ENCODE peak calls at places on chromosomes 16 and 17, in six cellular contexts. One of them, this sample, is unnamed.

GRCh38 chr16:19183187-19183586 is 15.1 kb downstream of the SYT17 start:
- DNase-seq in CD8-positive, alpha-beta memory T cell: no peak
- DNase-seq in hepatocyte: no peak
- DNase-seq in vagina: no peak
- DNase-seq in A549: no peak
- DNase-seq in sigmoid colon: no peak
- DNase-seq in this sample: no peak

GRCh38 chr17:2796164-2797140 is at the start of gene RAP1GAP2:
- DNase-seq in A549: no peak
- DNase-seq in hepatocyte: no peak
- DNase-seq in vagina: no peak
- DNase-seq in sigmoid colon: peak; percentile 77
- DNase-seq in CD8-positive, alpha-beta memory T cell: peak; percentile 78
- DNase-seq in this sample: peak; percentile 53

GRCh38 chr17:19546289-19547065 is 12.8 kb downstream of the SLC47A1 start:
- DNase-seq in hepatocyte: no peak
- DNase-seq in CD8-positive, alpha-beta memory T cell: no peak
- DNase-seq in sigmoid colon: peak; percentile 75
- DNase-seq in vagina: no peak
- DNase-seq in A549: no peak
- DNase-seq in this sample: peak; percentile 34

GRCh38 chr16:29820730-29821662 is 734 bp downstream of the MVP start:
- DNase-seq in CD8-positive, alpha-beta memory T cell: peak; percentile 49
- DNase-seq in hepatocyte: no peak
- DNase-seq in sigmoid colon: no peak
- DNase-seq in A549: peak; percentile 77
- DNase-seq in vagina: no peak
- DNase-seq in this sample: peak; percentile 96

GRCh38 chr17:35568561-35568960 is 7.9 kb upstream of the SLFN14 start:
- DNase-seq in A549: peak; percentile 60
- DNase-seq in hepatocyte: peak; percentile 61
- DNase-seq in CD8-positive, alpha-beta memory T cell: no peak
- DNase-seq in sigmoid colon: no peak
- DNase-seq in vagina: no peak
- DNase-seq in this sample: peak; percentile 71

GRCh38 chr17:37117743-37118142 is 169.0 kb downstream of the AATF start:
- DNase-seq in CD8-positive, alpha-beta memory T cell: no peak
- DNase-seq in hepatocyte: no peak
- DNase-seq in vagina: no peak
- DNase-seq in A549: no peak
- DNase-seq in sigmoid colon: no peak
- DNase-seq in this sample: no peak

GRCh38 chr16:9151597-9151996 is 60.2 kb downstream of the HAPSTR1 start:
- DNase-seq in sigmoid colon: no peak
- DNase-seq in vagina: no peak
- DNase-seq in hepatocyte: peak; percentile 25
- DNase-seq in CD8-positive, alpha-beta memory T cell: no peak
- DNase-seq in A549: peak; percentile 13
- DNase-seq in this sample: peak; percentile 24

GRCh38 chr16:30829130-30830071 is 42.4 kb upstream of the ZNF629 start:
- DNase-seq in CD8-positive, alpha-beta memory T cell: no peak
- DNase-seq in sigmoid colon: no peak
- DNase-seq in vagina: no peak
- DNase-seq in A549: peak; percentile 34
- DNase-seq in hepatocyte: peak; percentile 46
- DNase-seq in this sample: peak; percentile 97

GRCh38 chr16:57736419-57737281 is 1.1 kb downstream of the KATNB1 start:
- DNase-seq in hepatocyte: peak; percentile 83
- DNase-seq in CD8-positive, alpha-beta memory T cell: peak; percentile 37
- DNase-seq in sigmoid colon: peak; percentile 67
- DNase-seq in A549: peak; percentile 79
- DNase-seq in vagina: no peak
- DNase-seq in this sample: peak; percentile 58

GRCh38 chr17:27485711-27486495 is 29.7 kb downstream of the KSR1 start:
- DNase-seq in vagina: no peak
- DNase-seq in CD8-positive, alpha-beta memory T cell: no peak
- DNase-seq in hepatocyte: no peak
- DNase-seq in A549: no peak
- DNase-seq in sigmoid colon: peak; percentile 75
- DNase-seq in this sample: no peak

GRCh38 chr17:58756246-58757161 is 850 bp downstream of the PPM1E start:
- DNase-seq in vagina: no peak
- DNase-seq in A549: no peak
- DNase-seq in sigmoid colon: no peak
- DNase-seq in hepatocyte: peak; percentile 21
- DNase-seq in CD8-positive, alpha-beta memory T cell: no peak
- DNase-seq in this sample: no peak

GRCh38 chr17:7842950-7843535 is 9.0 kb downstream of the KDM6B start:
- DNase-seq in A549: peak; percentile 52
- DNase-seq in sigmoid colon: peak; percentile 92
- DNase-seq in hepatocyte: no peak
- DNase-seq in vagina: no peak
- DNase-seq in CD8-positive, alpha-beta memory T cell: peak; percentile 60
- DNase-seq in this sample: peak; percentile 79

GRCh38 chr16:693766-694165 is 3.6 kb upstream of the WDR24 start:
- DNase-seq in hepatocyte: no peak
- DNase-seq in sigmoid colon: no peak
- DNase-seq in vagina: no peak
- DNase-seq in A549: no peak
- DNase-seq in CD8-positive, alpha-beta memory T cell: peak; percentile 43
- DNase-seq in this sample: no peak

GRCh38 chr16:21223787-21224186 is 9.7 kb upstream of the ANKS4B start:
- DNase-seq in A549: no peak
- DNase-seq in hepatocyte: no peak
- DNase-seq in sigmoid colon: no peak
- DNase-seq in CD8-positive, alpha-beta memory T cell: no peak
- DNase-seq in vagina: peak; percentile 74
- DNase-seq in this sample: no peak

GRCh38 chr16:2798723-2799204 is 494 bp downstream of the PRSS41 start:
- DNase-seq in hepatocyte: no peak
- DNase-seq in A549: no peak
- DNase-seq in CD8-positive, alpha-beta memory T cell: no peak
- DNase-seq in sigmoid colon: no peak
- DNase-seq in vagina: no peak
- DNase-seq in this sample: no peak

GRCh38 chr17:64611374-64611773 is 50.7 kb downstream of the SMURF2 start:
- DNase-seq in hepatocyte: no peak
- DNase-seq in vagina: no peak
- DNase-seq in sigmoid colon: no peak
- DNase-seq in CD8-positive, alpha-beta memory T cell: no peak
- DNase-seq in A549: no peak
- DNase-seq in this sample: no peak

GRCh38 chr17:45228121-45228941 is 6.6 kb downstream of the FMNL1 start:
- DNase-seq in vagina: no peak
- DNase-seq in A549: no peak
- DNase-seq in sigmoid colon: no peak
- DNase-seq in hepatocyte: peak; percentile 6
- DNase-seq in CD8-positive, alpha-beta memory T cell: no peak
- DNase-seq in this sample: no peak
- H3K4me3 ChIP-seq in vagina: no peak overlapping the region
- H3K4me3 ChIP-seq in A549: no peak overlapping the region
- H3K4me3 ChIP-seq in sigmoid colon: no peak overlapping the region
- H3K4me3 ChIP-seq in hepatocyte: no peak overlapping the region
- H3K4me3 ChIP-seq in CD8-positive, alpha-beta memory T cell: peak overlapping the region; percentile 95
- H3K4me3 ChIP-seq in this sample: peak overlapping the region; percentile 6

DNA sequence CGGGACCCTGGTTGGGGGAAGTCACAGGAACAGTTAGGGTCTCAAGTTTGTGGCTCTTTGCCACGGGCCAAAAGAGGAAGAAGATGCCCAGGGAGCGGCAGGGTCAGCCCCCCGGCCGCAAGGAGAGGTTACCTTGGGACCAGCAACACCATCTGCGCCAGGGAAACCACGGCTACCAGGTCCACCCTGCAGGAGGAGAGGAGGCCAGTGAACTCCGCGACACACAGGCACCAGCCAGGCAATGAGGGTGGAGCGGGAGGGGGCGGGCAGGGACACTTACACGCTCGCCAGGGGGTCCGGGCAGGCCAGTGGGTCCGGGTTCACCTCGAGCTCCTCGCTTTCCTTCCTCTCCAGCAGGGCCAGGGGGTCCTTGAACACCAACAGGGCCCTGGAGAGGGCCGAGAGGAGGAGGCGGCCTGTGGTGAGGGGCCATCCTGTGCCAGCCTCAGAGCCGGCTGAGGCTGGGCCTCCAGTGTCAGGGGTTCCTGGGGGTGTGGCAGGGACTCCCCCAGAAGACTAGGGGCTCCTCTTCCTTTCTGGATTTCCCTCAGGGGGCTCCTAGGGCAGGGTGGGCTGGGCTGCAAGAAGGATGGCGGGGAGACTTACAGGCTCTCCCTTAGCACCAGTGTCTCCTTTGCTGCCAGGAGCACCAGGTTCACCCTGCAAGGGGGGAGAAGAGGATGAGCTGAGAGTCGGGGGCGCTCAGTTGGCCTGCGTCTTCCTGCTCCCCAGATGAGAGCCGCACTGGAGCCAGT is 6.8 kb downstream of the COL1A1 start:
- DNase-seq in hepatocyte: no peak
- DNase-seq in A549: no peak
- DNase-seq in sigmoid colon: no peak
- DNase-seq in CD8-positive, alpha-beta memory T cell: no peak
- DNase-seq in vagina: no peak
- DNase-seq in this sample: no peak
- H3K27ac ChIP-seq in hepatocyte: peak overlapping the region; percentile 88
- H3K27ac ChIP-seq in A549: peak overlapping the region; percentile 7
- H3K27ac ChIP-seq in sigmoid colon: peak overlapping the region; percentile 94
- H3K27ac ChIP-seq in CD8-positive, alpha-beta memory T cell: no peak overlapping the region
- H3K27ac ChIP-seq in vagina: peak overlapping the region; percentile 97
- H3K27ac ChIP-seq in this sample: no peak overlapping the region

GRCh38 chr16:11788914-11789313 is 8.1 kb downstream of the ZC3H7A start:
- DNase-seq in A549: no peak
- DNase-seq in vagina: no peak
- DNase-seq in sigmoid colon: no peak
- DNase-seq in CD8-positive, alpha-beta memory T cell: no peak
- DNase-seq in hepatocyte: no peak
- DNase-seq in this sample: no peak
- H3K4me1 ChIP-seq in A549: peaks cover 29% of the 10 kb centered on the region
- H3K4me1 ChIP-seq in vagina: peaks cover 41% of the 10 kb centered on the region
- H3K4me1 ChIP-seq in sigmoid colon: no peaks in the 10 kb centered on the region
- H3K4me1 ChIP-seq in CD8-positive, alpha-beta memory T cell: peaks cover 60% of the 10 kb centered on the region
- H3K4me1 ChIP-seq in hepatocyte: peaks cover 40% of the 10 kb centered on the region
- H3K4me1 ChIP-seq in this sample: peaks cover 9% of the 10 kb centered on the region

DNA sequence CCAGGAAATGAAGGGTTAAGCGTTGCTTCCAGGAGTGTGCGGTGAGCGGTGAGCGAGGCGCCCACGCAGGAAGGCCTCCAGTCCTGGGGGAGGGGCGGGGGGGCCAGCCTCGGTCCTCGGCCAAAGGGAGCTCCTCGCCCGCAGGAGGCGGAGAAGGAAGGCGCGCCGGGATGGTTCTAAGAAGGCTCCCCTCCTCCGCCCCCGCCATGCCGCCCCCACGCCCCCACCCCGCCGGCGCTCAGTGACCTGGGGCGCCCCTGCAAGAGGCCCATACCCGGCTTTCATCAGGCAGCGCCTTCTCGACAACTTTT is 2.2 kb downstream of the RBFOX3 start:
- DNase-seq in CD8-positive, alpha-beta memory T cell: no peak
- DNase-seq in sigmoid colon: peak; percentile 76
- DNase-seq in A549: no peak
- DNase-seq in hepatocyte: no peak
- DNase-seq in vagina: no peak
- DNase-seq in this sample: no peak
- H3K4me3 ChIP-seq in CD8-positive, alpha-beta memory T cell: no peak overlapping the region
- H3K4me3 ChIP-seq in sigmoid colon: peak overlapping the region; percentile 78
- H3K4me3 ChIP-seq in A549: no peak overlapping the region
- H3K4me3 ChIP-seq in hepatocyte: no peak overlapping the region
- H3K4me3 ChIP-seq in vagina: peak overlapping the region; percentile 26
- H3K4me3 ChIP-seq in this sample: no peak overlapping the region

GRCh38 chr16:70481929-70482536 is 27.6 kb downstream of the FCSK start:
- DNase-seq in A549: no peak
- DNase-seq in CD8-positive, alpha-beta memory T cell: no peak
- DNase-seq in hepatocyte: no peak
- DNase-seq in sigmoid colon: no peak
- DNase-seq in vagina: no peak
- DNase-seq in this sample: no peak
- H3K27ac ChIP-seq in A549: peak overlapping the region; percentile 63
- H3K27ac ChIP-seq in CD8-positive, alpha-beta memory T cell: no peak overlapping the region
- H3K27ac ChIP-seq in hepatocyte: no peak overlapping the region
- H3K27ac ChIP-seq in sigmoid colon: no peak overlapping the region
- H3K27ac ChIP-seq in vagina: no peak overlapping the region
- H3K27ac ChIP-seq in this sample: no peak overlapping the region

DNA sequence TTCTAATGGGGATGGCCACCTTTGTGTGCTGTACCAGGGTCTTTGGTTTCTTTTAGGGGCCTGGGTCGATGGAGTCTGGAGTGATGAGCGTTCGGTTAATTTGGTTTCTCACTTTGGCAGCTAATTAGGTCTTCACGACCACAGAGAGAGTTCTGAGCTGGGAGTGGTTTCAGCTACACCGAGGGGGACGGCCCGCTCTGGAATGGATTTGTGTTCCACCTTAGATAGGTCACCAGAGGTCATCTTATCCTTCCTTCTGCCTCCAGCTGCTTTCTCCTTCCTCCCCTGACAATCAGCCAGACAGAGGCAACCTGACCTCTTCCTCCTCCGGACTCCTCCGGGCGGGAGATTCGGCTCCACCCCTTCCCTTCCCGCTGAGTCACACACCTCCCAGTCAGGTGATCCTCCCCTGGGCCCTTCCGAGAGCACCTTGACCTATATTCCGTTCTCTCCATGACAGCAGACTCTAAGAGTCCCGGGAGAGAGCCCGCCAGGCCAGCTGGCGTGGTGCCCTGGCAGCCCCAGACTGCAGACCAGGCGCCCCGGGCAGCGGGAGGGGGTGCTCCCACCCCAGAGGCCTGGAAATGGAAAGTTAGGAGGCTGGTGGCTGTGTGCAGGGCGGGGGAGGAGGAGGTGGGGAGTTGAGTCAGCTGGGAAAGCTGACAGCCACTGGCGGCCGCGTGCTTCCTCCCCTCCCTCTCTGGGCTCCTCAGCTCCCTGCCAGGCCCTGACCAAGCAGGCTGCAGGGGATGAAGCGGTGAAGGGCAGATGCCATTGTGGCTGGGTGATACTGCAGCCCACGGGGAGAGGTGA is 44.7 kb downstream of the CHD9 start:
- DNase-seq in vagina: no peak
- DNase-seq in sigmoid colon: peak; percentile 97
- DNase-seq in A549: peak; percentile 86
- DNase-seq in hepatocyte: peak; percentile 94
- DNase-seq in CD8-positive, alpha-beta memory T cell: peak; percentile 72
- DNase-seq in this sample: peak; percentile 98
- H3K4me1 ChIP-seq in vagina: peaks cover 60% of the 10 kb centered on the region
- H3K4me1 ChIP-seq in sigmoid colon: no peaks in the 10 kb centered on the region
- H3K4me1 ChIP-seq in A549: peaks cover 49% of the 10 kb centered on the region
- H3K4me1 ChIP-seq in hepatocyte: peaks cover 27% of the 10 kb centered on the region
- H3K4me1 ChIP-seq in CD8-positive, alpha-beta memory T cell: peaks cover 23% of the 10 kb centered on the region
- H3K4me1 ChIP-seq in this sample: no peaks in the 10 kb centered on the region

This sample was measured in small intestine.